ENCODE peak calls at places on chromosomes 7 and 10, in eight cellular contexts. B is spleen; N is kidney; U is uterus; T is pancreas; M is tibial nerve; J is CD4-positive, alpha-beta T cell; Z is RWPE1. K is an unnamed sample.

GRCh38 chr7:31729195-31729804 is 42.3 kb downstream of the PPP1R17 start:
- DNase-seq in B (no peak), N (no peak), U (no peak), T (no peak), M (no peak), J (no peak), Z (peak; percentile 26), K (no peak)

GRCh38 chr10:101018118-101018599 is 12.8 kb downstream of the PDZD7 start:
- DNase-seq in B (no peak), N (no peak), U (no peak), T (no peak), M (no peak), J (no peak), Z (no peak), K (no peak)

GRCh38 chr7:82141427-82141826 is 302.1 kb downstream of the CACNA2D1 start:
- DNase-seq in B (no peak), N (no peak), U (no peak), T (no peak), M (no peak), J (no peak), Z (no peak), K (no peak)

GRCh38 chr10:73819513-73820093 is 8.2 kb upstream of the NDST2 start:
- DNase-seq in B (peak; percentile 78), N (peak; percentile 89), U (no peak), T (peak; percentile 89), M (no peak), J (no peak), Z (peak; percentile 72), K (no peak)

GRCh38 chr10:124622158-124622557 is 122.0 kb downstream of the FAM53B start:
- DNase-seq in B (no peak), N (no peak), U (no peak), T (no peak), M (no peak), J (no peak), Z (no peak), K (no peak)

GRCh38 chr7:68571286-68571685 is 1027.0 kb upstream of the AUTS2 start:
- DNase-seq in B (no peak), N (no peak), U (no peak), T (no peak), M (no peak), J (no peak), Z (no peak), K (no peak)

GRCh38 chr7:156127166-156128134 is 315.2 kb upstream of the SHH start:
- DNase-seq in B (no peak), N (peak; percentile 48), U (no peak), T (no peak), M (no peak), J (no peak), Z (peak; percentile 31), K (no peak)

GRCh38 chr7:13496971-13497370 is 492.5 kb downstream of the ETV1 start:
- DNase-seq in B (no peak), N (no peak), U (no peak), T (no peak), M (no peak), J (no peak), Z (no peak), K (no peak)

GRCh38 chr7:20114463-20114862 is 102.7 kb downstream of the MACC1 start:
- DNase-seq in B (no peak), N (no peak), U (no peak), T (no peak), M (no peak), J (no peak), Z (no peak), K (no peak)

GRCh38 chr7:79149831-79150230 is 303.6 kb downstream of the MAGI2 start:
- DNase-seq in B (no peak), N (no peak), U (no peak), T (no peak), M (no peak), J (no peak), Z (no peak), K (no peak)

DNA sequence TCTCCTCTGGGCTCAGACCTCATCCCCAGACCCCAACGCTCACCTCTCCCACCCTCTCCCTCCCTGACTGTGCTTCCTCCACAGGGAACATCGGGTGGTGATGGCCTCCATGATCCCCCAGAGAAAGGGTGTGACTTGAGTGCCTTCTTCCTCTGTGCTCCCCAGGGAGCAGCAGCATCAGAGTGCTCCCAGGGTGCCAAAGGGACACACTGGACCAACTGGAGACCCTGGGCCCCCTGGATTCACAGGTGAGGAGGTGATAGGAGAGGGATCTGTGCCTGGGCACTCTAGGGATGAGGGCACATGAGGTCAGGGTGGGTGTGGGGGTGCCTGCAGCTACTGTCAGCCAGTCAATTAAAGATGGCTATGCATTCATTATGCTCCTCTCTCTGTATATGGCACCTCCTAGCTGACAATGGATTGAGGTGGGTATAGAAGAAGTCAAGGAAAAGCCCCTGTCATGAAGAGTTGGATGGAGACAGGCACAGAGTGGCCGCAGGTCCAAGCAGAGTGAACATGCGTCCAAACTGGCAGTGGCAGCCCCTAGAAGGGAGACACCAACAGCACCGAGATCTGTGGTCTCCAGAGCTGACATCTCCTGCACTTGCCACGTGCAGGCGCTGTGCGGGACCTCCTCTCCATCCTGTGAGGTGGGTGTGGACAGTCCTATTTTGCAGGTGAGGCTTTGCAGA is 15.5 kb upstream of the VOPP1 start:
- DNase-seq in B (no peak), N (peak; percentile 32), U (no peak), T (no peak), M (no peak), J (no peak), Z (no peak), K (no peak)
- TF ChIP-seq CTCF in B (no peak), N (no peak), U (no peak), T (no peak), M (no peak), J (no peak), Z (no peak), K (no peak)

DNA sequence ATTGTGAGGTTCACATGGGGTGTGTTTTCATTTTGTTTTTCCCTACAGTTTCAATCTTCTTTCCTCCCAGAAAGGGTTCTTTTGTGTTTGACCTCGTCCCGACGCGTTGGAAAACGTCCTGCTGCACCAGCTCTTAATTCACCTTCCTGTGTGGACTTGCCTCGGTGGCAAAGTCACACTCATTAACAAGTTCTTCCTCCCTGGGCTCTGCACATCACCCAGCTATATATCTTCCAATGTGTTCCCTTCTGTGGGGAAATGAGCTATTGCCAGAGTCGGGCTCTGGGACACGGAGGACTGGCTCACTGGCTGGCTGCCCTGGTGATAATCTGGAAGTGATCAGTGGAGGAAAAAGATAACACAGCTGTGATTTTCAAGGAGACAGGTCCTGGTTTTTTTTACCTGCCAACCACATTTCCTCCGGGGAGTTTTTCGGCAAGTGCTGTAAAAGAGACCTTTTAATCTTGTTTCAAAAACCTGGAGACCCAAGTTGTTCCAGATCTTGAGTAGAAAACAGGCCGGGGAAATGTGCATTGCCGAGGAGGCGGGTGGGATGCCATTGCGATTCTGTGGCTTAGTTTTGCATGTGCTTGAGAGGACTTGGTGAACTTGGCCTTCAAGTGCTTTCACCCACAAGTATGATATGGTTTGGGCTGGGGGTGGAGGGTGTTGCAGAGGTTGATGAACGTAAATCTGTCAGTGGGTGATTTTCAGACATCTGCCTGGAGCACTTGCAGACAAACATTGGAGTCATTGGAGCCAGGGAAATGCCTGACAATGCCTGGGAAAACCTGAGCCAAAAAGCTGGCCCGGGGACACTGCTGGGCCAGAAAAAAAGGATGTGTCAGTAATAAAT is 96.5 kb upstream of the CREB5 start:
- DNase-seq in B (no peak), N (no peak), U (peak; percentile 67), T (no peak), M (peak; percentile 68), J (no peak), Z (peak; percentile 29), K (no peak)
- H3K27ac ChIP-seq in B (no peak overlapping the region), N (no peak overlapping the region), U (no peak overlapping the region), T (no peak overlapping the region), M (no peak overlapping the region), J (no peak overlapping the region), Z (peak overlapping the region; percentile 53), K (no peak overlapping the region)

GRCh38 chr7:127581716-127582115 is 3.7 kb downstream of the GCC1 start:
- DNase-seq in B (no peak), N (no peak), U (no peak), T (no peak), M (no peak), J (no peak), Z (no peak), K (no peak)

GRCh38 chr7:127580612-127581011 is 4.8 kb downstream of the GCC1 start:
- DNase-seq in B (no peak), N (no peak), U (no peak), T (no peak), M (no peak), J (no peak), Z (no peak), K (no peak)

GRCh38 chr7:127582361-127582760 is 3.0 kb downstream of the GCC1 start:
- DNase-seq in B (no peak), N (peak; percentile 74), U (peak; percentile 37), T (peak; percentile 52), M (no peak), J (no peak), Z (no peak), K (peak; percentile 90)

GRCh38 chr7:127578711-127579275 is 6.6 kb downstream of the GCC1 start:
- DNase-seq in B (no peak), N (no peak), U (no peak), T (no peak), M (no peak), J (no peak), Z (no peak), K (no peak)

GRCh38 chr7:127578036-127578684 is 7.2 kb downstream of the GCC1 start:
- DNase-seq in B (no peak), N (no peak), U (peak; percentile 54), T (no peak), M (no peak), J (no peak), Z (no peak), K (no peak)
- TF ChIP-seq CTCF in B (no peak), N (no peak), U (no peak), T (no peak), M (no peak), J (no peak), Z (no peak), K (no peak)

GRCh38 chr7:116691664-116692063 is 19.7 kb downstream of the MET start:
- DNase-seq in B (no peak), N (no peak), U (no peak), T (no peak), M (no peak), J (no peak), Z (no peak), K (no peak)
- H3K27ac ChIP-seq in B (no peak overlapping the region), N (no peak overlapping the region), U (no peak overlapping the region), T (no peak overlapping the region), M (peak overlapping the region; percentile 38), J (no peak overlapping the region), Z (peak overlapping the region; percentile 79), K (no peak overlapping the region)

DNA sequence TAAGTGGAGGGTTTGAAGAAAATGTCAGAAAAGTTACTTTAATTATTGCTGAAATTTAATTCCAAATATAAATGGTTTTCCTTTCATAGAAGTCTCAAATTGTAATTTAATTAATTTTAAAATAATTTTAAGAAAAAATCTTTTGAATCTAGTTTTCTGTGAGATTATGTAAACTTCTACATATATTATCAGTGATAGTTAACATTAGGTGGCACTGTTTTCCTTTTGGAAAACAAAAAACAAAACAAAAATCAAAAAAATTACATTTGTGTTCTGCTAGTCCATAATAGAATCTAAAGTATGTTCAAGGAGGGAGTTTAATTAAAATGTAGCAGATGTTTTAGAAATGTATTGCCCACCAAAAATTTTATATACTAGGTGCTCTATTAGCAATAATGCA is 1456.7 kb downstream of the REEP3 start:
- DNase-seq in B (no peak), N (no peak), U (no peak), T (no peak), M (no peak), J (no peak), Z (no peak), K (no peak)
- TF ChIP-seq CTCF in B (no peak), N (no peak), U (no peak), T (no peak), M (no peak), J (no peak), Z (no peak), K (no peak)

GRCh38 chr7:40471891-40472290 is 337.1 kb downstream of the SUGCT start:
- DNase-seq in B (no peak), N (no peak), U (no peak), T (no peak), M (no peak), J (no peak), Z (no peak), K (no peak)
- H3K27ac ChIP-seq in B (no peak overlapping the region), N (no peak overlapping the region), U (no peak overlapping the region), T (no peak overlapping the region), M (no peak overlapping the region), J (no peak overlapping the region), Z (no peak overlapping the region), K (no peak overlapping the region)

K was measured in ovary.